ENCODE peak calls at places on chromosomes 5 and 9, in seven cellular contexts. R, P, T, U, M, Z and J are unnamed samples.

GRCh38 chr9:134489621-134490380 is 151.8 kb upstream of the COL5A1 start:
- DNase-seq in U (no peak), Z (no peak), T (peak; percentile 79), R (no peak), M (no peak), P (no peak), J (peak; percentile 1)

GRCh38 chr5:169467382-169467781 is 116.2 kb upstream of the SPDL1 start:
- DNase-seq in M (no peak), R (no peak), P (no peak), U (peak; percentile 25), T (no peak), Z (no peak), J (no peak)

GRCh38 chr5:88248743-88249540 is 19.7 kb downstream of the TMEM161B start:
- DNase-seq in U (no peak), T (no peak), R (no peak), M (no peak), P (no peak), Z (no peak), J (no peak)

GRCh38 chr5:66967826-66968262 is 228.8 kb downstream of the CD180 start:
- DNase-seq in Z (no peak), R (no peak), M (peak; percentile 58), T (no peak), U (no peak), P (no peak), J (no peak)

GRCh38 chr5:35369965-35370790 is 139.9 kb upstream of the PRLR start:
- DNase-seq in Z (no peak), R (no peak), U (no peak), P (no peak), T (no peak), M (no peak), J (no peak)

GRCh38 chr9:17481565-17481964 is 97.3 kb upstream of the SH3GL2 start:
- DNase-seq in M (no peak), T (no peak), P (no peak), R (no peak), U (no peak), Z (no peak), J (no peak)

GRCh38 chr5:169325273-169325672 is 24.3 kb upstream of the SLIT3 start:
- DNase-seq in M (no peak), U (no peak), T (no peak), R (no peak), P (no peak), Z (no peak), J (no peak)

GRCh38 chr5:106940986-106941385 is 729.8 kb downstream of the EFNA5 start:
- DNase-seq in M (peak; percentile 73), P (no peak), U (peak; percentile 80), Z (peak; percentile 6), T (no peak), R (no peak), J (no peak)

GRCh38 chr5:179255527-179256228 is 89.6 kb downstream of the ADAMTS2 start:
- DNase-seq in R (peak; percentile 5), T (peak; percentile 58), U (no peak), Z (no peak), M (no peak), P (no peak), J (no peak)

GRCh38 chr9:100170085-100170484 is 71.0 kb downstream of the INVS start:
- DNase-seq in T (no peak), P (no peak), U (no peak), M (no peak), Z (no peak), R (no peak), J (no peak)

GRCh38 chr5:111697215-111697614 is 59.8 kb downstream of the NREP start:
- DNase-seq in T (no peak), Z (no peak), U (no peak), M (no peak), R (no peak), P (no peak), J (peak; percentile 21)

GRCh38 chr5:80437326-80437725 is 29.5 kb downstream of the ZFYVE16 start:
- DNase-seq in Z (no peak), M (no peak), P (no peak), T (no peak), U (no peak), R (no peak), J (no peak)

GRCh38 chr5:153233933-153234332 is 256.5 kb upstream of the GRIA1 start:
- DNase-seq in Z (no peak), T (no peak), M (no peak), U (no peak), P (no peak), R (no peak), J (no peak)

GRCh38 chr5:147391781-147392180 is 118.1 kb downstream of the DPYSL3 start:
- DNase-seq in T (no peak), U (peak; percentile 56), Z (peak; percentile 25), P (no peak), M (peak; percentile 30), R (peak; percentile 48), J (no peak)

GRCh38 chr5:96809898-96810297 is 2.2 kb upstream of the ERAP1 start:
- DNase-seq in P (no peak), T (no peak), M (no peak), Z (no peak), U (no peak), R (no peak), J (no peak)

GRCh38 chr9:31136524-31136923 is 1247.9 kb upstream of the ACO1 start:
- DNase-seq in P (no peak), M (no peak), U (no peak), T (no peak), R (no peak), Z (no peak), J (no peak)

GRCh38 chr9:86652696-86653095 is 294.6 kb downstream of the GAS1 start:
- DNase-seq in R (no peak), P (no peak), U (no peak), T (no peak), Z (no peak), M (no peak), J (no peak)

GRCh38 chr5:62560786-62561185 is 17.8 kb upstream of the LRRC70 start:
- DNase-seq in R (no peak), P (no peak), U (no peak), Z (no peak), T (no peak), M (no peak), J (no peak)
- TF ChIP-seq EP300 in R (no peak), P (no peak), U (no peak), Z (no peak), T (no peak), M (no peak), J (no peak)

DNA sequence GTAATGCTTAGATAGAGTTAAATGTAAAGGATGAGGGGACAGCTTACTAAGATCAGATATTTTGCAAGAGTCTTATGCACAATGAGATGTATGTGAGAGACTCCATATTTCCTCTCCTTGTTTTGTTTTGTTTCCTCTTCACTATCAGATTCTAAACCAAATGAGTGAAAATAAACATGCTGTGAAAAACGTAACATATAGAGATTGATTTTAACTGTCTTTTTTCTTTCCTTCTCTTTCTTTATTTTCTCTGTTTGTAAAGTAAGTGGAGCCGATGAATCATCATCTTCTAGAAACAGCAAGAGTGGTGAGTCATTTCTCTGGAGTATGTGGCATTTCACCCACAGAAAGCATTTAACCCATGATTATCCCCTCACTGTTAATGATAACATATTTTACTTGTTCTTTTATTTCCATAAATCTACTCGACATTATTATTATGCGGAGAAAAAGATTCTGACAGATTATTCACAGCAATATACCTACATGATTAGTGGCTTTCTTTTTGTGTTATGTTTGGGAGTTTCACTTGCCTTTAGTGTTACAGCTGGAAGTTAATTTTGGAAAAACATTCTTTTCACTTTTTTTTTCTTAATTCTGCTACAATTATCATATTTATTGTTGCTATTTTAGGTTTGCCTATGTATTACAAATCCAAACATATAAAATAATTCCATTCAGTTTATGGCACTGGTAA is 2.1 kb upstream of the ANXA1 start:
- DNase-seq in P (no peak), R (no peak), T (no peak), M (no peak), Z (no peak), U (peak; percentile 75), J (no peak)
- TF ChIP-seq EP300 in P (no peak), R (no peak), T (no peak), M (no peak), Z (no peak), U (peak; percentile 32), J (peak; percentile 74)

GRCh38 chr5:177492841-177493240 is 4.6 kb downstream of the PDLIM7 start:
- DNase-seq in T (no peak), Z (no peak), R (no peak), M (no peak), P (no peak), U (no peak), J (no peak)

GRCh38 chr5:177496111-177497010 is 1.0 kb downstream of the PDLIM7 start:
- DNase-seq in M (peak; percentile 51), T (no peak), R (peak; percentile 65), Z (peak; percentile 85), P (no peak), U (peak; percentile 86), J (peak; percentile 48)

GRCh38 chr5:177495243-177496060 is 2.0 kb downstream of the PDLIM7 start:
- DNase-seq in M (peak; percentile 42), P (peak; percentile 85), Z (peak; percentile 62), U (peak; percentile 72), R (peak; percentile 70), T (no peak), J (peak; percentile 39)

GRCh38 chr5:177493795-177494355 is 3.5 kb downstream of the PDLIM7 start:
- DNase-seq in M (no peak), Z (no peak), R (no peak), T (no peak), P (no peak), U (no peak), J (no peak)

DNA sequence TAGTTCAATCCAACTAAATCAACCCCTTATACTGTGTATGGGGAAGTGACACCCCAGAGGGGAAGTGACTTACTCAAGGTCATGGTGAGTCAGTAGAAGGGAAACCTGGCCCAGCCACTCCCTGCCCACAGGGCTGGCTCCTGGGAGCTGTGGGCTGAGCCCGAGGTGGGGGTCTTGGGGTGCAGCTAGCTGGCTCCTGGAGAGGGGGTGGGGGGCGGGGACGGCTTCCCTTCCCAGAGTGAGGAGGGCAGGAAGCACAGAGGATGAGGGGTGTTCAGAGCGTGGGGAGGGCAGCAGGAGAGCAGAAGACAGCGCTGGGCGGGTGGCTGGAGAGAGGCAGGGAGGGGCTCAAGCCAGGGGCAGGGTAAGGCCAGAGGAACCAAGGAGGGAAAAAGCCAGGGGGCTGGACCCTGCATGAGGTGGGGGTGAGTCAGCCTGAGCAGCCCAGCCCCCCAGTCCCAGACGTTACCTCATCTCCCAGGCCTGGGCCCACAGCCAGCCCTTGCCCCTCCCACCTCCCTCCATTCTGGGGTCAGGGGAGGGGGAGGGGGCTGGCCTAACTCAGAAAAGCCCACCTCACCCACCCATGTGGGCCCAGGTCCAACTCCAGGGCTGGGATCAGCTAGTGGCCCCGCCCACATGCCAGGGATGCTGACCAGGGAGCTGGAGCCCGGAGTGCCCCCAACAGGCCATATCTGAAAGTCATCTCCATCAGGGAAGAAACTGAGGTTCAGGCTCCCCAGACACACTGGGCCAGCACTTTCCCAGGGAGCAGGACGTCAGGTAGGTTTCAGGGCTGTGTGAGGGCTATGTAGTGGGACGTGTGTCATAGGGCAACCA is 2.8 kb downstream of the PDLIM7 start:
- DNase-seq in U (peak; percentile 82), T (no peak), M (peak; percentile 47), P (peak; percentile 87), R (peak; percentile 51), Z (peak; percentile 47), J (peak; percentile 33)
- TF ChIP-seq EP300 in U (no peak), T (no peak), M (no peak), P (no peak), R (no peak), Z (no peak), J (no peak)

DNA sequence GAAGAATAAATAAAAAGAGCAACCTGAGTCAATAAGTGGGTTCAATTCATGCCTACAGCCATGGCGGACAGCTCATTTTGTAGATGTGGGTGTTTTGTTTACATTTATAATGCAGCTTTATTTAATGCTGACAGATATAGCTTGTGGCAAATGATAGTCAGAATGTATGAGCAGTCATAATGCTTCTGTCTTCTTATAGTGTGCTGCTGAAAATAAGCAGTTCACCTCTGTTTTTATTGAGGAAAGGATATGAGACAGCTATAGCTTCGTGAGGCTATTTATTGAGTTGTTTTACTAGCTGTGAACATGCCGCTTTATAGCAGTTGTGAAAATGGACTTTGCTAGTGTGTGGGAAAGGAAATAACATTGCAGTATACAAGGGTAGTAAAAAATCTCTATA is 147.4 kb downstream of the PBX3 start:
- DNase-seq in R (no peak), Z (no peak), P (no peak), M (no peak), U (no peak), T (no peak), J (no peak)
- TF ChIP-seq EP300 in R (no peak), Z (no peak), P (no peak), M (no peak), U (no peak), T (no peak), J (no peak)